ENCODE peak calls at places on chromosomes 1 and 21, in ten cellular contexts. One of them, this sample, is unnamed.

GRCh38 chr1:52473039-52473438 is 68.6 kb downstream of the PRPF38A start:
- DNase-seq in K562: no peak
- DNase-seq in sigmoid colon: no peak
- DNase-seq in SK-N-SH: no peak
- DNase-seq in spleen: no peak
- DNase-seq in stomach: no peak
- DNase-seq in vagina: no peak
- DNase-seq in transverse colon: no peak
- DNase-seq in Panc1: no peak
- DNase-seq in H1: no peak
- DNase-seq in this sample: no peak

GRCh38 chr1:203338335-203339036 is 12.4 kb downstream of the FMOD start:
- DNase-seq in vagina: no peak
- DNase-seq in sigmoid colon: peak
- DNase-seq in K562: peak
- DNase-seq in spleen: peak
- DNase-seq in SK-N-SH: peak
- DNase-seq in transverse colon: peak
- DNase-seq in Panc1: no peak
- DNase-seq in stomach: peak
- DNase-seq in H1: no peak
- DNase-seq in this sample: peak

GRCh38 chr1:26971590-26971989 is 11.3 kb upstream of the KDF1 start:
- DNase-seq in H1: no peak
- DNase-seq in spleen: no peak
- DNase-seq in stomach: no peak
- DNase-seq in transverse colon: no peak
- DNase-seq in sigmoid colon: no peak
- DNase-seq in K562: no peak
- DNase-seq in SK-N-SH: no peak
- DNase-seq in vagina: no peak
- DNase-seq in Panc1: no peak
- DNase-seq in this sample: no peak

GRCh38 chr21:44529503-44530125 is 10.4 kb downstream of the KRTAP10-1 start:
- DNase-seq in H1: no peak
- DNase-seq in spleen: peak
- DNase-seq in K562: no peak
- DNase-seq in sigmoid colon: peak
- DNase-seq in transverse colon: no peak
- DNase-seq in Panc1: no peak
- DNase-seq in stomach: no peak
- DNase-seq in SK-N-SH: no peak
- DNase-seq in vagina: no peak
- DNase-seq in this sample: peak

GRCh38 chr1:20703124-20703756 is 14.6 kb downstream of the KIF17 start:
- DNase-seq in spleen: no peak
- DNase-seq in stomach: no peak
- DNase-seq in Panc1: no peak
- DNase-seq in SK-N-SH: no peak
- DNase-seq in sigmoid colon: no peak
- DNase-seq in K562: no peak
- DNase-seq in H1: no peak
- DNase-seq in transverse colon: no peak
- DNase-seq in vagina: no peak
- DNase-seq in this sample: no peak

GRCh38 chr1:196897158-196897828 is 9.4 kb downstream of the CFHR4 start:
- DNase-seq in Panc1: no peak
- DNase-seq in H1: peak
- DNase-seq in sigmoid colon: no peak
- DNase-seq in K562: no peak
- DNase-seq in SK-N-SH: no peak
- DNase-seq in transverse colon: no peak
- DNase-seq in stomach: no peak
- DNase-seq in vagina: no peak
- DNase-seq in spleen: no peak
- DNase-seq in this sample: no peak

GRCh38 chr1:185419718-185420117 is 102.7 kb upstream of the IVNS1ABP start:
- DNase-seq in H1: no peak
- DNase-seq in spleen: no peak
- DNase-seq in transverse colon: no peak
- DNase-seq in K562: no peak
- DNase-seq in SK-N-SH: no peak
- DNase-seq in Panc1: no peak
- DNase-seq in sigmoid colon: no peak
- DNase-seq in stomach: no peak
- DNase-seq in vagina: no peak
- DNase-seq in this sample: no peak

GRCh38 chr21:37849703-37850102 is 66.6 kb downstream of the KCNJ6 start:
- DNase-seq in transverse colon: no peak
- DNase-seq in H1: no peak
- DNase-seq in Panc1: no peak
- DNase-seq in SK-N-SH: no peak
- DNase-seq in sigmoid colon: no peak
- DNase-seq in spleen: no peak
- DNase-seq in stomach: no peak
- DNase-seq in K562: no peak
- DNase-seq in vagina: no peak
- DNase-seq in this sample: no peak

GRCh38 chr1:109619405-109619654 is at the start of gene GNAT2:
- DNase-seq in H1: no peak
- DNase-seq in Panc1: no peak
- DNase-seq in K562: no peak
- DNase-seq in vagina: no peak
- DNase-seq in stomach: no peak
- DNase-seq in transverse colon: no peak
- DNase-seq in spleen: no peak
- DNase-seq in SK-N-SH: no peak
- DNase-seq in sigmoid colon: no peak
- DNase-seq in this sample: no peak

GRCh38 chr1:109621402-109622101 is 1.9 kb downstream of the AMPD2 start:
- DNase-seq in SK-N-SH: no peak
- DNase-seq in H1: no peak
- DNase-seq in transverse colon: no peak
- DNase-seq in stomach: no peak
- DNase-seq in K562: no peak
- DNase-seq in Panc1: no peak
- DNase-seq in vagina: no peak
- DNase-seq in sigmoid colon: no peak
- DNase-seq in spleen: no peak
- DNase-seq in this sample: no peak

GRCh38 chr1:109619655-109620395 is at the start of gene AMPD2:
- DNase-seq in stomach: peak
- DNase-seq in Panc1: no peak
- DNase-seq in transverse colon: peak
- DNase-seq in K562: peak
- DNase-seq in H1: no peak
- DNase-seq in spleen: peak
- DNase-seq in sigmoid colon: peak
- DNase-seq in SK-N-SH: peak
- DNase-seq in vagina: no peak
- DNase-seq in this sample: peak

GRCh38 chr1:109620890-109621289 is 1.3 kb downstream of the AMPD2 start:
- DNase-seq in H1: no peak
- DNase-seq in transverse colon: peak
- DNase-seq in SK-N-SH: peak
- DNase-seq in vagina: peak
- DNase-seq in spleen: peak
- DNase-seq in stomach: peak
- DNase-seq in sigmoid colon: peak
- DNase-seq in K562: peak
- DNase-seq in Panc1: no peak
- DNase-seq in this sample: peak

GRCh38 chr1:109620396-109620817 is 770 bp downstream of the AMPD2 start:
- DNase-seq in spleen: no peak
- DNase-seq in transverse colon: peak
- DNase-seq in stomach: no peak
- DNase-seq in SK-N-SH: peak
- DNase-seq in vagina: no peak
- DNase-seq in Panc1: no peak
- DNase-seq in K562: peak
- DNase-seq in sigmoid colon: peak
- DNase-seq in H1: no peak
- DNase-seq in this sample: no peak
- TF ChIP-seq POLR2AphosphoS5 in spleen: no peak
- TF ChIP-seq POLR2AphosphoS5 in transverse colon: no peak
- TF ChIP-seq POLR2AphosphoS5 in stomach: no peak
- TF ChIP-seq POLR2AphosphoS5 in SK-N-SH: no peak
- TF ChIP-seq POLR2AphosphoS5 in vagina: no peak
- TF ChIP-seq POLR2AphosphoS5 in Panc1: no peak
- TF ChIP-seq POLR2AphosphoS5 in K562: no peak
- TF ChIP-seq POLR2AphosphoS5 in sigmoid colon: no peak
- TF ChIP-seq POLR2AphosphoS5 in H1: no peak
- TF ChIP-seq POLR2AphosphoS5 in this sample: no peak

DNA sequence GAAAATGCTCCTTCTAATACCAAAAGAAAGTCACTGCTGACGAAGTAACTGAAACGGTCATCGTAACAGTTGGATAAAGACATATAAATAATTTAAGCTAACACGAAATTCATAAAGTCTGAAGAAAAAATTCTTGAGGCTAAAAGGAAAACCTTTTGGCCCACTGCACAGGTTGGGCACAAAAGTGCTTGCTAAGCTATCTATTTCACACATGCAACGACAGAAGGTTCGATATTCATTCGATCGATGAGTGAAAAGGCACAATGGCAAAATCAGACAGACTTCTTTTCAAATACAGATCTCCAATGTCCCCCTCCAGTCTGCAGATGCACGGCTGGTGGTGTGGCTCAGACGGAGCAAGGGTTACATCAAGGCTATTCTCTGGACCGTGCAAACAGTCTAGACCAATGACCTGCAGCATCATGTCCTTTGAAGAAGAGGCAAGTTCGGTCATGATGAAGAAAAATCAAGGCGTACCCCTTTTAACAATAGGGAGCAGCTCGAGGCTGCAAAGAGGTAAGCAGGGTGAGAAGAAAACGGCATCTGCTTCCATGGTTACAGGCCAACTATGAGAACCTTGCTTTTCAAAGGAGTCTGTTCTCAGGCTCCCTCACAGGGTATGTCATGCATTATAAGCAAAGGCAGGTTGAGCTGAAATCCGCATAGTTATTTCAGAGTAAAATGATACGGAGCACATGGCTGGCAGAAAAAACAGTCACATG is 579.6 kb downstream of the USP25 start:
- DNase-seq in sigmoid colon: no peak
- DNase-seq in H1: no peak
- DNase-seq in stomach: no peak
- DNase-seq in Panc1: no peak
- DNase-seq in transverse colon: no peak
- DNase-seq in SK-N-SH: no peak
- DNase-seq in vagina: no peak
- DNase-seq in spleen: no peak
- DNase-seq in K562: no peak
- DNase-seq in this sample: no peak
- TF ChIP-seq POLR2AphosphoS5 in sigmoid colon: no peak
- TF ChIP-seq POLR2AphosphoS5 in H1: no peak
- TF ChIP-seq POLR2AphosphoS5 in stomach: no peak
- TF ChIP-seq POLR2AphosphoS5 in Panc1: no peak
- TF ChIP-seq POLR2AphosphoS5 in transverse colon: no peak
- TF ChIP-seq POLR2AphosphoS5 in SK-N-SH: no peak
- TF ChIP-seq POLR2AphosphoS5 in vagina: no peak
- TF ChIP-seq POLR2AphosphoS5 in spleen: no peak
- TF ChIP-seq POLR2AphosphoS5 in K562: no peak
- TF ChIP-seq POLR2AphosphoS5 in this sample: no peak

DNA sequence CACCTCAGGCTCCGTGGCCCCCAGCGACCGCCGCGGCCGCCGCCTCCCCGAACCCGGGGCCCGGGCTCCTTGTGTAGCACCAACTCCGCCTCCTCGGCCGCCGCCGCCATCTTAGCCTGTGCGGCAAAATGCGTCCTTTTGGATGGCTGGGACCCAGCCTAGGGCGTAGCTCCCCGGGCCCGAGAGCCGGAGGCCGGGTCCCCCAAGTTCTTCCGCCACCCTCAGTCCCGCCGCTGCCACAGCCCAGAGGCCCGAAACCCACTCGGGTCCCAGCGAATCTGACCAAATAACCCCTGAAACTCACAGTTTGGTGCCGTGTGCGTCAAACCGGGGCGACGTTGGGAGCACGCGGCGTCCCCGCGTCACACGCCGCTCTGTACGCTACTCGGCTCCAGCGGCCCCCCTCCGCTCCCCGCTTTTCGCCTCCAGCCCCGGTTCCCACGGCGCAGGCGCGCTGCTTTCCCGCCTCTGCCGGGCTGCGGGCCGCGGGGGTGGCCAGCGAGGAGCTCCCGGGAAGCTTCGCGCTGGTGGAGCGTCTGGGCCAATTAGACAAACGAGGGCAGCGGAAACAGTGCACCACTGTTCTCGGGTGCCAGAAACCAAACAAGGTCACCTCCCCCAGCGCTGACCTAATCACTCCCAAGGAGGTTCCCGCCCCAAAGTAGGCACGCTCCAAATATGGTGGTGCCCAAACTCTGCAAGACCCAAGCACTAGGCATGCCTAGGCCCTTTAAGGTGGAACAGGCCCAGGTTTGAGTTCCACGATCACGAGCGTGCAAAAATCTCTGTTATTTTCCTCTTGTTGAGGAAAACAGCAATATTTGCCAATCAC is at the start of gene ZNF644:
- DNase-seq in stomach: peak
- DNase-seq in SK-N-SH: peak
- DNase-seq in Panc1: peak
- DNase-seq in transverse colon: peak
- DNase-seq in H1: peak
- DNase-seq in vagina: no peak
- DNase-seq in K562: peak
- DNase-seq in spleen: peak
- DNase-seq in sigmoid colon: peak
- DNase-seq in this sample: peak
- TF ChIP-seq POLR2AphosphoS5 in stomach: peak
- TF ChIP-seq POLR2AphosphoS5 in SK-N-SH: peak
- TF ChIP-seq POLR2AphosphoS5 in Panc1: peak
- TF ChIP-seq POLR2AphosphoS5 in transverse colon: peak
- TF ChIP-seq POLR2AphosphoS5 in H1: peak
- TF ChIP-seq POLR2AphosphoS5 in vagina: peak
- TF ChIP-seq POLR2AphosphoS5 in K562: peak
- TF ChIP-seq POLR2AphosphoS5 in spleen: peak
- TF ChIP-seq POLR2AphosphoS5 in sigmoid colon: peak
- TF ChIP-seq POLR2AphosphoS5 in this sample: peak

DNA sequence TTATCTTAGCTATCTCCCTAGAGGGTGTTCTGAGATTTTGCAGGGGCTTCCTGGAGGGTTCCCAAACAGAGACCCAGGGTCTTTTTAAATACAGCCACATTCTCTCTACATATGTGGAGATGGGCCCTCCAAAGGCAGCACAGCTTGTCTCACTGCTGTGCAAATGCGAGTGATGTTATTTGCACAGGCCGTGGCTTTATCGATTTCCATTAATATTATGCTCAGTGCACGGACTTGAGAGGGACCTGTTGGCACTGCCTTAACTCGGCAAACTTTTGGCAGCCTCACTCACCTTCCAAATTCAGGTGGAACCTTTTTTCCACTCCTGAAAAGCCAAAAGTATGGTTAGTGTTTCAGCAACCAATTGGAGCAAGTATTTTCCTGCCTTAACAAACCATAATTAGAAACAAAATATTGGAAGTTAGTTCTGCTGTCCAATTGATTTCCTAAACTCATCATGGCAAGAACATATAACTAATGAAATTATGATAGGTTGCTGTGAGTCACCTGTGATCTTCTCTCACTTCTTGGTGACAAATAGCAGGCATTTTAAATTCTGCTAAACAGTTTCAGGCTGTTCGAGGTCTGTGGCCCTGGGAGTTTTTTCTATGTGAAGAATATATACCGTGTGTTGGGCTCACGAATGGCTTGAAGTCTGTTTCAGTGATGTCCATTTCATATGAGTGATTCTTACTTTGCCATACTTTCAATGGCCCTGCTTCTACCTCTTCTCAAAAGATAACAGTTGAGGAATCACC is 10.9 kb downstream of the LHX9 start:
- DNase-seq in sigmoid colon: no peak
- DNase-seq in H1: no peak
- DNase-seq in stomach: no peak
- DNase-seq in SK-N-SH: no peak
- DNase-seq in spleen: no peak
- DNase-seq in K562: no peak
- DNase-seq in transverse colon: no peak
- DNase-seq in vagina: no peak
- DNase-seq in Panc1: no peak
- DNase-seq in this sample: no peak
- TF ChIP-seq POLR2AphosphoS5 in sigmoid colon: no peak
- TF ChIP-seq POLR2AphosphoS5 in H1: no peak
- TF ChIP-seq POLR2AphosphoS5 in stomach: no peak
- TF ChIP-seq POLR2AphosphoS5 in SK-N-SH: no peak
- TF ChIP-seq POLR2AphosphoS5 in spleen: no peak
- TF ChIP-seq POLR2AphosphoS5 in K562: no peak
- TF ChIP-seq POLR2AphosphoS5 in transverse colon: no peak
- TF ChIP-seq POLR2AphosphoS5 in vagina: no peak
- TF ChIP-seq POLR2AphosphoS5 in Panc1: no peak
- TF ChIP-seq POLR2AphosphoS5 in this sample: no peak

This sample was measured in breast epithelium.